ENCODE peak calls at places on chromosomes 13 and 19, in five cellular contexts. One of them, this sample, is unnamed.

GRCh38 chr19:45630463-45630862 is 8.7 kb downstream of the EML2 start:
- DNase-seq in amniotic stem cell: peak
- DNase-seq in AG10803: peak
- DNase-seq in AG09319: no peak
- DNase-seq in fibroblast of the aortic adventitia: peak
- DNase-seq in this sample: peak

GRCh38 chr19:45498411-45499195 is at the start of gene PPM1N:
- DNase-seq in AG10803: peak
- DNase-seq in amniotic stem cell: no peak
- DNase-seq in fibroblast of the aortic adventitia: no peak
- DNase-seq in AG09319: no peak
- DNase-seq in this sample: no peak

GRCh38 chr13:33069365-33069764 is 53.1 kb downstream of the KL start:
- DNase-seq in AG09319: no peak
- DNase-seq in AG10803: no peak
- DNase-seq in amniotic stem cell: no peak
- DNase-seq in fibroblast of the aortic adventitia: no peak
- DNase-seq in this sample: no peak

GRCh38 chr19:20928371-20928770 is 5.3 kb downstream of the ZNF85 start:
- DNase-seq in amniotic stem cell: no peak
- DNase-seq in AG09319: no peak
- DNase-seq in AG10803: peak
- DNase-seq in fibroblast of the aortic adventitia: peak
- DNase-seq in this sample: no peak

GRCh38 chr19:15373644-15374043 is 5.9 kb downstream of the AKAP8 start:
- DNase-seq in AG10803: no peak
- DNase-seq in fibroblast of the aortic adventitia: no peak
- DNase-seq in AG09319: no peak
- DNase-seq in amniotic stem cell: no peak
- DNase-seq in this sample: no peak

GRCh38 chr13:78709028-78709427 is 50.1 kb upstream of the OBI1 start:
- DNase-seq in amniotic stem cell: no peak
- DNase-seq in fibroblast of the aortic adventitia: peak
- DNase-seq in AG10803: no peak
- DNase-seq in AG09319: no peak
- DNase-seq in this sample: no peak

GRCh38 chr13:108328848-108329247 is 59.3 kb downstream of the TNFSF13B start:
- DNase-seq in fibroblast of the aortic adventitia: no peak
- DNase-seq in AG10803: no peak
- DNase-seq in amniotic stem cell: no peak
- DNase-seq in AG09319: no peak
- DNase-seq in this sample: no peak

GRCh38 chr19:7303470-7303869 is 9.3 kb upstream of the INSR start:
- DNase-seq in fibroblast of the aortic adventitia: no peak
- DNase-seq in amniotic stem cell: no peak
- DNase-seq in AG09319: no peak
- DNase-seq in AG10803: no peak
- DNase-seq in this sample: no peak

GRCh38 chr13:110816500-110816899 is 98.4 kb downstream of the ANKRD10 start:
- DNase-seq in amniotic stem cell: no peak
- DNase-seq in AG10803: no peak
- DNase-seq in AG09319: no peak
- DNase-seq in fibroblast of the aortic adventitia: no peak
- DNase-seq in this sample: no peak

GRCh38 chr13:24199016-24199415 is 38.5 kb downstream of the SPATA13 start:
- DNase-seq in fibroblast of the aortic adventitia: peak
- DNase-seq in amniotic stem cell: no peak
- DNase-seq in AG09319: no peak
- DNase-seq in AG10803: peak
- DNase-seq in this sample: no peak

GRCh38 chr13:43785681-43786471 is 896 bp downstream of the ENOX1 start:
- DNase-seq in AG09319: no peak
- DNase-seq in fibroblast of the aortic adventitia: peak
- DNase-seq in AG10803: peak
- DNase-seq in amniotic stem cell: peak
- DNase-seq in this sample: peak

GRCh38 chr19:40370997-40371801 is 18.8 kb downstream of the HIPK4 start:
- DNase-seq in AG09319: no peak
- DNase-seq in fibroblast of the aortic adventitia: no peak
- DNase-seq in amniotic stem cell: no peak
- DNase-seq in AG10803: no peak
- DNase-seq in this sample: no peak

GRCh38 chr19:51094696-51095279 is 12.1 kb upstream of the KLK14 start:
- DNase-seq in amniotic stem cell: no peak
- DNase-seq in fibroblast of the aortic adventitia: no peak
- DNase-seq in AG09319: no peak
- DNase-seq in AG10803: no peak
- DNase-seq in this sample: no peak

GRCh38 chr13:44243198-44243852 is 130.3 kb upstream of the SERP2 start:
- DNase-seq in AG10803: peak
- DNase-seq in AG09319: no peak
- DNase-seq in fibroblast of the aortic adventitia: peak
- DNase-seq in amniotic stem cell: no peak
- DNase-seq in this sample: no peak

GRCh38 chr19:30752201-30752600 is 380.0 kb downstream of the ZNF536 start:
- DNase-seq in AG10803: no peak
- DNase-seq in fibroblast of the aortic adventitia: no peak
- DNase-seq in amniotic stem cell: no peak
- DNase-seq in AG09319: no peak
- DNase-seq in this sample: no peak

GRCh38 chr13:43107780-43108179 is 84.4 kb downstream of the DNAJC15 start:
- DNase-seq in fibroblast of the aortic adventitia: peak
- DNase-seq in AG09319: no peak
- DNase-seq in AG10803: peak
- DNase-seq in amniotic stem cell: no peak
- DNase-seq in this sample: peak

GRCh38 chr19:45515081-45515624 is 7.9 kb downstream of the VASP start:
- DNase-seq in AG09319: no peak
- DNase-seq in amniotic stem cell: no peak
- DNase-seq in fibroblast of the aortic adventitia: no peak
- DNase-seq in AG10803: no peak
- DNase-seq in this sample: no peak

GRCh38 chr13:42420304-42420703 is 148.4 kb downstream of the AKAP11 start:
- DNase-seq in fibroblast of the aortic adventitia: no peak
- DNase-seq in AG10803: no peak
- DNase-seq in AG09319: no peak
- DNase-seq in amniotic stem cell: no peak
- DNase-seq in this sample: no peak

GRCh38 chr19:34317311-34317927 is 47.6 kb upstream of the GPI start:
- DNase-seq in fibroblast of the aortic adventitia: no peak
- DNase-seq in AG10803: no peak
- DNase-seq in amniotic stem cell: no peak
- DNase-seq in AG09319: no peak
- DNase-seq in this sample: no peak

GRCh38 chr19:17328517-17329060 is 6.1 kb downstream of the ANO8 start:
- DNase-seq in AG10803: no peak
- DNase-seq in fibroblast of the aortic adventitia: no peak
- DNase-seq in AG09319: no peak
- DNase-seq in amniotic stem cell: no peak
- DNase-seq in this sample: no peak

GRCh38 chr19:6739884-6740588 is 556 bp downstream of the TRIP10 start:
- DNase-seq in amniotic stem cell: no peak
- DNase-seq in AG10803: no peak
- DNase-seq in AG09319: no peak
- DNase-seq in fibroblast of the aortic adventitia: no peak
- DNase-seq in this sample: no peak

This sample was measured in fibroblast of the conjunctiva.